ENCODE peak calls at places on chromosomes 1 and 21, in five cellular contexts. A is OCI-LY7, U is BJ, X is HCT116, M is uterus. Q is an unnamed sample.

GRCh38 chr1:231161711-231162299 is at the start of gene TRIM67:
- DNase-seq in A (no peak), U (no peak), M (no peak), X (no peak), Q (no peak)

GRCh38 chr1:245370905-245371581 is 216.3 kb downstream of the KIF26B start:
- DNase-seq in X (no peak), A (no peak), U (no peak), M (no peak), Q (no peak)

GRCh38 chr21:44842721-44843445 is 25.0 kb upstream of the SUMO3 start:
- DNase-seq in A (no peak), M (no peak), U (no peak), X (no peak), Q (no peak)

GRCh38 chr1:164823486-164824279 is 264.7 kb downstream of the PBX1 start:
- DNase-seq in M (peak), X (no peak), U (peak), A (no peak), Q (no peak)

GRCh38 chr1:182713492-182713891 is 29.1 kb upstream of the RGS8 start:
- DNase-seq in A (no peak), U (no peak), M (no peak), X (no peak), Q (no peak)

GRCh38 chr1:36055706-36056105 is 28.2 kb upstream of the TEKT2 start:
- DNase-seq in M (no peak), A (no peak), X (no peak), U (no peak), Q (no peak)

GRCh38 chr1:239493736-239494285 is 107.4 kb downstream of the CHRM3 start:
- DNase-seq in A (no peak), X (no peak), M (no peak), U (no peak), Q (no peak)

GRCh38 chr1:224381880-224382548 is 25.3 kb downstream of the CNIH4 start:
- DNase-seq in M (no peak), U (no peak), A (no peak), X (no peak), Q (no peak)

GRCh38 chr1:153790996-153791855 is 16.0 kb downstream of the SLC27A3 start:
- DNase-seq in U (peak), M (peak), A (peak), X (no peak), Q (no peak)

GRCh38 chr1:55368698-55369097 is 153.5 kb upstream of the USP24 start:
- DNase-seq in M (no peak), X (no peak), U (no peak), A (no peak), Q (no peak)

GRCh38 chr1:8643542-8644536 is 173.6 kb downstream of the RERE start:
- DNase-seq in M (no peak), X (no peak), U (no peak), A (peak), Q (no peak)

GRCh38 chr1:81424056-81424455 is 376.7 kb upstream of the ADGRL2 start:
- DNase-seq in M (no peak), A (no peak), U (no peak), X (no peak), Q (no peak)

GRCh38 chr1:154157520-154158306 is 2.8 kb upstream of the NUP210L start:
- DNase-seq in A (peak), X (no peak), U (no peak), M (peak), Q (no peak)

GRCh38 chr1:245666412-245666811 is 511.6 kb downstream of the KIF26B start:
- DNase-seq in U (no peak), M (no peak), X (no peak), A (no peak), Q (peak)

GRCh38 chr1:188062456-188062855 is 1233.7 kb downstream of the PLA2G4A start:
- DNase-seq in M (no peak), A (no peak), X (no peak), U (no peak), Q (no peak)

GRCh38 chr1:25804964-25805862 is 5.2 kb downstream of the SELENON start:
- DNase-seq in X (no peak), U (no peak), M (no peak), A (no peak), Q (no peak)
- TF ChIP-seq CTCF in X (no peak), U (no peak), M (no peak), A (no peak), Q (no peak)

DNA sequence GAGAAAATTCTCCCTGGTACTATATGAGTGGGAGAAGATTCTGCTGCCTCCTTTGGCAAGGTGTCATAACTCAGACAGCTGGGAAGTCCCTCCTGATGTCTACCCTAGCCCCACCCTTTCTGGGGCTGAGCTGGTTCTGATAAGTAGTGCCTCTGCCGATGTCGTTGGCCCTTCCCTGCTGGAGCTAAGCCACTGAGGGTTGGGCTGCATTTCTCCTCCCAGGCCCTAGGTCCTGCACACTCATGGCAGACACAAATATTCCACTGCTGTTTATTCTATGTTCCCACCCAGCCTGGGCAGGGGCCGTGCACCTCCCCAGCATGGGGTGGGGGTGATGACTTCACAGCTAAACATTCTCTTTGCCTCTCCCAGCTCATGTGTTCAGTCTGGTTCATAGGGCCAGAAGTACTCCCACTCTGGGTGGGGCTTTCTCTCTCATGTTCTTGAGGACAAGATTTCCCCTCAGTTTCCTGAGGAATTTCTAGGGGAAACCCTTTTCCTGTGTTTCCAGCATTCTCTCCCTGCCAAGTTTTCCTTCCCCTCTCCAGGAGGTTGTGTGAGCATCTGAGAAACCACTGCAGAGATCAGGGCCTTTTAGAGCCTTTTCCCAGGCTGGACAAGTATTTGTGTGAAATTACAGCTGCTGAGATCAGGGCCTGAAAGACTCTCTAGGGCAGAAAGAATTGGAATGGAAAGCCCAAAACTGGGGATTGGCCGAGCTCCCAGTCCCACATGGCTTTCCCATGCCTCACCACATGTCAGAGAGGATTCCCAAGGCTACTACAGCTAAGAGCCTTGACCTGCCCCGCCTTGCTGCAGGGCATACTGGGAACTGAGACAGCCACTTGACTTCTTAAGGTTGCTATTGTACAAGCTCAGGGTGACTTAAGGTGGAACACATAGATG is 66.2 kb downstream of the ATP2B4 start:
- DNase-seq in U (peak), A (no peak), M (peak), X (peak), Q (no peak)
- TF ChIP-seq CTCF in U (no peak), A (no peak), M (no peak), X (no peak), Q (no peak)

GRCh38 chr1:147500309-147500839 is 40.9 kb upstream of the BCL9 start:
- DNase-seq in U (no peak), X (no peak), M (no peak), A (no peak), Q (no peak)
- TF ChIP-seq CTCF in U (no peak), X (no peak), M (no peak), A (no peak), Q (no peak)

GRCh38 chr1:6489383-6489765 is 2.1 kb downstream of the PLEKHG5 start:
- DNase-seq in A (no peak), U (no peak), X (no peak), M (no peak), Q (no peak)

GRCh38 chr1:6491076-6491449 is 404 bp downstream of the PLEKHG5 start:
- DNase-seq in X (no peak), A (no peak), U (no peak), M (no peak), Q (no peak)

GRCh38 chr1:6489799-6490180 is 1.7 kb downstream of the PLEKHG5 start:
- DNase-seq in U (no peak), M (peak), X (peak), A (peak), Q (peak)

GRCh38 chr1:6491480-6491962 is at the start of gene PLEKHG5:
- DNase-seq in X (peak), M (no peak), U (no peak), A (no peak), Q (no peak)

GRCh38 chr1:6490181-6491075 is 1.0 kb downstream of the PLEKHG5 start:
- DNase-seq in X (peak), U (no peak), A (peak), M (peak), Q (no peak)
- TF ChIP-seq CTCF in X (no peak), U (no peak), A (peak), M (no peak), Q (peak)